ENCODE peak calls at places on chromosomes 12 and 14, in eight cellular contexts. S, R, Y, A, X, E, B and T are unnamed samples.

GRCh38 chr12:16950041-16950677 is 344.2 kb upstream of the LMO3 start:
- DNase-seq in S (no peak), R (no peak), Y (no peak), A (no peak), X (no peak), E (no peak), B (no peak), T (no peak)

GRCh38 chr12:12983420-12984035 is 16.5 kb downstream of the HEBP1 start:
- DNase-seq in S (no peak), R (peak; percentile 50), Y (no peak), A (peak; percentile 60), X (peak; percentile 62), E (peak; percentile 46), B (peak; percentile 69), T (peak; percentile 74)

GRCh38 chr12:57241556-57242310 is 9.3 kb downstream of the STAC3 start:
- DNase-seq in S (no peak), R (no peak), Y (no peak), A (peak; percentile 67), X (no peak), E (no peak), B (no peak), T (no peak)

GRCh38 chr12:120466560-120467315 is 2.8 kb downstream of the SRSF9 start:
- DNase-seq in S (peak; percentile 29), R (no peak), Y (no peak), A (peak; percentile 78), X (peak; percentile 85), E (no peak), B (peak; percentile 68), T (peak; percentile 61)

GRCh38 chr14:90704362-90705051 is 111.7 kb downstream of the TTC7B start:
- DNase-seq in S (no peak), R (no peak), Y (no peak), A (no peak), X (no peak), E (no peak), B (no peak), T (no peak)

GRCh38 chr14:51081209-51081608 is 13.7 kb downstream of the TRIM9 start:
- DNase-seq in S (no peak), R (no peak), Y (no peak), A (no peak), X (no peak), E (no peak), B (no peak), T (no peak)

GRCh38 chr12:464484-465267 is 4.9 kb downstream of the B4GALNT3 start:
- DNase-seq in S (no peak), R (no peak), Y (no peak), A (no peak), X (no peak), E (no peak), B (no peak), T (no peak)

GRCh38 chr12:958449-959123 is 9.1 kb upstream of the RAD52 start:
- DNase-seq in S (no peak), R (no peak), Y (no peak), A (no peak), X (no peak), E (peak; percentile 38), B (no peak), T (peak; percentile 37)

GRCh38 chr12:47360771-47361388 is 281.1 kb upstream of the AMIGO2 start:
- DNase-seq in S (no peak), R (no peak), Y (no peak), A (peak; percentile 25), X (peak; percentile 90), E (peak; percentile 21), B (no peak), T (no peak)

GRCh38 chr12:65098364-65098763 is 22.7 kb downstream of the WIF1 start:
- DNase-seq in S (no peak), R (no peak), Y (no peak), A (no peak), X (no peak), E (peak; percentile 4), B (no peak), T (peak; percentile 30)

GRCh38 chr12:104738371-104738710 is 219.7 kb downstream of the SLC41A2 start:
- DNase-seq in S (no peak), R (no peak), Y (no peak), A (no peak), X (no peak), E (no peak), B (no peak), T (no peak)

GRCh38 chr12:57846285-57846576 is 298 bp downstream of the CTDSP2 start:
- DNase-seq in S (no peak), R (no peak), Y (no peak), A (peak; percentile 61), X (no peak), E (no peak), B (no peak), T (no peak)

GRCh38 chr12:53984901-53985357 is at the start of gene HOXC10:
- DNase-seq in S (peak; percentile 80), R (peak; percentile 85), Y (peak; percentile 40), A (peak; percentile 92), X (peak; percentile 93), E (peak; percentile 92), B (peak; percentile 99), T (peak; percentile 97)

GRCh38 chr14:38290601-38291190 is 34.8 kb upstream of the CLEC14A start:
- DNase-seq in S (no peak), R (no peak), Y (no peak), A (no peak), X (no peak), E (peak; percentile 79), B (no peak), T (peak; percentile 90)

GRCh38 chr14:85391455-85391854 is 138.5 kb upstream of the FLRT2 start:
- DNase-seq in S (no peak), R (no peak), Y (no peak), A (no peak), X (no peak), E (no peak), B (no peak), T (no peak)

GRCh38 chr14:91420686-91421085 is 3.1 kb upstream of the CCDC88C start:
- DNase-seq in S (no peak), R (no peak), Y (no peak), A (no peak), X (no peak), E (no peak), B (no peak), T (no peak)

GRCh38 chr14:32507029-32507984 is 178.2 kb downstream of the AKAP6 start:
- DNase-seq in S (no peak), R (no peak), Y (no peak), A (no peak), X (no peak), E (peak; percentile 35), B (peak; percentile 25), T (peak; percentile 75)

GRCh38 chr14:68807148-68807600 is 14.3 kb upstream of the ZFP36L1 start:
- DNase-seq in S (no peak), R (peak; percentile 4), Y (no peak), A (peak; percentile 65), X (peak; percentile 94), E (no peak), B (no peak), T (peak; percentile 82)

GRCh38 chr12:54136844-54137580 is 51.8 kb downstream of the SMUG1 start:
- DNase-seq in S (no peak), R (no peak), Y (no peak), A (no peak), X (no peak), E (no peak), B (no peak), T (peak; percentile 82)

GRCh38 chr14:89507521-89507920 is 90.5 kb upstream of the FOXN3 start:
- DNase-seq in S (no peak), R (no peak), Y (no peak), A (no peak), X (no peak), E (peak; percentile 76), B (peak; percentile 64), T (peak; percentile 83)

GRCh38 chr12:30138483-30138882 is 354.7 kb upstream of the TMTC1 start:
- DNase-seq in S (no peak), R (no peak), Y (no peak), A (no peak), X (no peak), E (no peak), B (no peak), T (no peak)

GRCh38 chr14:36647827-36648753 is 13.6 kb upstream of the PAX9 start:
- DNase-seq in S (no peak), R (no peak), Y (no peak), A (no peak), X (peak; percentile 45), E (no peak), B (no peak), T (peak; percentile 47)

GRCh38 chr12:57242691-57243454 is 8.1 kb downstream of the STAC3 start:
- DNase-seq in S (no peak), R (peak; percentile 75), Y (peak; percentile 85), A (peak; percentile 97), X (no peak), E (no peak), B (peak; percentile 78), T (no peak)

GRCh38 chr14:77024171-77024627 is 4.3 kb downstream of the IRF2BPL start:
- DNase-seq in S (peak; percentile 71), R (no peak), Y (no peak), A (no peak), X (no peak), E (peak; percentile 69), B (no peak), T (no peak)

GRCh38 chr14:84792722-84793410 is 737.1 kb upstream of the FLRT2 start:
- DNase-seq in S (no peak), R (no peak), Y (no peak), A (no peak), X (no peak), E (peak; percentile 49), B (no peak), T (no peak)

GRCh38 chr14:61516957-61517356 is 178.4 kb upstream of the HIF1A start:
- DNase-seq in S (no peak), R (no peak), Y (no peak), A (no peak), X (no peak), E (no peak), B (no peak), T (peak; percentile 77)